ENCODE peak calls at places on chromosomes 4 and X, in ten cellular contexts. A, H, G, S, Y, V, O, F, Z and M are unnamed samples.

GRCh38 chrX:66622209-66622608 is 16.7 kb downstream of the EDA2R start:
- DNase-seq in A (no peak), H (no peak), G (no peak), S (no peak), Y (no peak), V (no peak), O (no peak), F (no peak), Z (no peak), M (no peak)

GRCh38 chr4:76698141-76698540 is 199.8 kb downstream of the SOWAHB start:
- DNase-seq in A (no peak), H (no peak), G (no peak), S (no peak), Y (no peak), V (no peak), O (no peak), F (no peak), Z (no peak), M (no peak)

GRCh38 chr4:146834263-146835034 is 111.2 kb downstream of the TTC29 start:
- DNase-seq in A (no peak), H (no peak), G (no peak), S (no peak), Y (no peak), V (peak), O (no peak), F (no peak), Z (no peak), M (no peak)

GRCh38 chr4:150130953-150131352 is 52.7 kb downstream of the DCLK2 start:
- DNase-seq in A (peak), H (no peak), G (no peak), S (peak), Y (no peak), V (no peak), O (no peak), F (no peak), Z (no peak), M (no peak)

GRCh38 chr4:6906046-6906445 is 3.6 kb upstream of the TBC1D14 start:
- DNase-seq in A (no peak), H (no peak), G (no peak), S (peak), Y (peak), V (no peak), O (no peak), F (no peak), Z (no peak), M (no peak)

GRCh38 chr4:172256820-172257219 is 443.6 kb downstream of the GALNTL6 start:
- DNase-seq in A (no peak), H (no peak), G (no peak), S (no peak), Y (no peak), V (no peak), O (no peak), F (no peak), Z (no peak), M (no peak)

GRCh38 chr4:38674206-38675144 is 10.5 kb downstream of the KLF3 start:
- DNase-seq in A (no peak), H (peak), G (peak), S (no peak), Y (no peak), V (peak), O (no peak), F (no peak), Z (no peak), M (no peak)

GRCh38 chr4:97370581-97370980 is 772.7 kb downstream of the STPG2 start:
- DNase-seq in A (no peak), H (no peak), G (no peak), S (no peak), Y (no peak), V (no peak), O (no peak), F (no peak), Z (no peak), M (no peak)

GRCh38 chr4:174228988-174229387 is 54.5 kb downstream of the FBXO8 start:
- DNase-seq in A (no peak), H (no peak), G (no peak), S (no peak), Y (no peak), V (no peak), O (no peak), F (no peak), Z (no peak), M (no peak)

GRCh38 chrX:46180258-46180687 is 364.9 kb downstream of the ZNF674 start:
- DNase-seq in A (no peak), H (peak), G (peak), S (no peak), Y (no peak), V (no peak), O (peak), F (no peak), Z (no peak), M (no peak)

GRCh38 chrX:53479295-53479694 is 45.1 kb upstream of the HSD17B10 start:
- DNase-seq in A (no peak), H (peak), G (peak), S (no peak), Y (no peak), V (no peak), O (no peak), F (no peak), Z (no peak), M (no peak)

GRCh38 chr4:165325732-165326512 is 1.5 kb upstream of the MSMO1 start:
- DNase-seq in A (no peak), H (peak), G (peak), S (no peak), Y (no peak), V (no peak), O (no peak), F (peak), Z (peak), M (no peak)

GRCh38 chr4:180909279-180909678 is 1333.9 kb upstream of the TENM3 start:
- DNase-seq in A (no peak), H (no peak), G (peak), S (no peak), Y (no peak), V (no peak), O (no peak), F (peak), Z (no peak), M (no peak)

GRCh38 chrX:7889138-7889537 is 38.1 kb downstream of the PNPLA4 start:
- DNase-seq in A (no peak), H (no peak), G (no peak), S (no peak), Y (no peak), V (no peak), O (no peak), F (no peak), Z (no peak), M (no peak)

GRCh38 chrX:118423558-118423957 is 72.1 kb upstream of the DOCK11 start:
- DNase-seq in A (no peak), H (no peak), G (no peak), S (no peak), Y (no peak), V (no peak), O (peak), F (no peak), Z (no peak), M (no peak)

GRCh38 chrX:112818114-112819012 is 22.3 kb downstream of the AMOT start:
- DNase-seq in A (no peak), H (no peak), G (no peak), S (no peak), Y (no peak), V (no peak), O (no peak), F (no peak), Z (no peak), M (no peak)

GRCh38 chrX:72208126-72208525 is 26.6 kb downstream of the PIN4 start:
- DNase-seq in A (no peak), H (no peak), G (no peak), S (no peak), Y (no peak), V (no peak), O (no peak), F (no peak), Z (no peak), M (no peak)

GRCh38 chr4:48127882-48128394 is 6.1 kb downstream of the TXK start:
- DNase-seq in A (peak), H (peak), G (peak), S (no peak), Y (peak), V (peak), O (peak), F (peak), Z (no peak), M (no peak)

GRCh38 chr4:145557720-145558119 is 61.5 kb upstream of the MMAA start:
- DNase-seq in A (peak), H (peak), G (peak), S (peak), Y (peak), V (peak), O (peak), F (peak), Z (no peak), M (no peak)

GRCh38 chr4:154534296-154534695 is 15.9 kb downstream of the PLRG1 start:
- DNase-seq in A (no peak), H (no peak), G (no peak), S (no peak), Y (no peak), V (no peak), O (no peak), F (no peak), Z (no peak), M (no peak)

GRCh38 chr4:143404555-143404954 is 67.9 kb downstream of the GAB1 start:
- DNase-seq in A (no peak), H (no peak), G (no peak), S (no peak), Y (no peak), V (no peak), O (peak), F (no peak), Z (no peak), M (no peak)

GRCh38 chr4:109729155-109729562 is 711 bp downstream of the PLA2G12A start:
- DNase-seq in A (no peak), H (peak), G (peak), S (no peak), Y (no peak), V (no peak), O (no peak), F (no peak), Z (no peak), M (no peak)

DNA sequence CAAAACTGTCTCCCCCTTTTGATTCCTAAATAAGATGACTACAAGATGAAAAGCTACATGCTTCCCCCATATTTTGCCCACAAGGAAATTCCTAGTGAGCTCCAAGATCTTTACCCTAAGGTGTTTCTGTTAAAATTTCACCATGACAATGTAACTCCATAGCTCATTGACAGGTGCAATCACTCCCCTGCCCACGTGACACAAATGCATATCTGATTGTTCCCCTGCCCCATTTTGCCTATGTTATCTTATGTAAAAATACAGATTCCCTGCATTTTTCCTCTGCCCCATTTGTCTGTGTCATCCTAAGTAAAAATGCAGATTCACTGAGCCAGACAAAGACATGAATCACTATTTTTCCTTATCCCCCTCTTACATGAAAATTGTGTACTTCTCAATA is 66.7 kb downstream of the GPRASP3 start:
- DNase-seq in A (no peak), H (no peak), G (no peak), S (no peak), Y (no peak), V (no peak), O (no peak), F (no peak), Z (no peak), M (no peak)
- TF ChIP-seq EP300 in A (no peak), H (no peak), G (no peak), S (no peak), Y (no peak), V (no peak), O (no peak), F (no peak), Z (no peak), M (no peak)

GRCh38 chr4:58435871-58436270 is 1325.7 kb upstream of the IGFBP7 start:
- DNase-seq in A (no peak), H (no peak), G (no peak), S (no peak), Y (no peak), V (no peak), O (no peak), F (no peak), Z (no peak), M (no peak)
- TF ChIP-seq EP300 in A (no peak), H (no peak), G (no peak), S (no peak), Y (no peak), V (no peak), O (no peak), F (no peak), Z (no peak), M (no peak)

GRCh38 chr4:2220016-2220620 is 21.8 kb downstream of the HAUS3 start:
- DNase-seq in A (peak), H (peak), G (peak), S (peak), Y (peak), V (peak), O (peak), F (peak), Z (peak), M (peak)
- TF ChIP-seq EP300 in A (no peak), H (no peak), G (no peak), S (no peak), Y (no peak), V (no peak), O (no peak), F (no peak), Z (no peak), M (no peak)

DNA sequence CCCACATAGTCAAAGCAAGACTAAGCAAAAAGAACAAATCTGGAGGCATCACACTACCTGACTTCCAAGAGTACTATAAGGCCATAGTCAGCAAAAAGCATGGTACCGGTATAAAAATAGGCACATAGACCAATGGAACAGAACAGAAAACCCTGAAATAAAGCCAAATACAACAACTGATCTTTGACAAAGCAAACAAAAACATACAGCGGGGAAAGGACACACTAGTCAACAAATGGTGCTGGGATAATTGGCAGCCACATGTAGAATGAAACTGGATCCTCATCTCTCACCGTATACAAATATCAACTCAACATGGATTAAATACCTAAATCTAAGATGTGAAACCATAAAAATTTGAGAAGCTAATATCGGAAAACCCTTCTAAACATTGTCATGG is 819.3 kb upstream of the FRG1 start:
- DNase-seq in A (no peak), H (no peak), G (no peak), S (no peak), Y (no peak), V (no peak), O (no peak), F (no peak), Z (no peak), M (no peak)
- TF ChIP-seq EP300 in A (no peak), H (no peak), G (no peak), S (no peak), Y (no peak), V (no peak), O (no peak), F (no peak), Z (no peak), M (no peak)

GRCh38 chr4:134200811-134201215 is 776 bp downstream of the PABPC4L start:
- DNase-seq in A (no peak), H (peak), G (no peak), S (peak), Y (no peak), V (no peak), O (no peak), F (no peak), Z (peak), M (peak)

GRCh38 chr4:134202136-134202535 is 547 bp upstream of the PABPC4L start:
- DNase-seq in A (no peak), H (no peak), G (no peak), S (no peak), Y (no peak), V (no peak), O (no peak), F (no peak), Z (no peak), M (no peak)

GRCh38 chr4:134202557-134202956 is 968 bp upstream of the PABPC4L start:
- DNase-seq in A (no peak), H (no peak), G (no peak), S (no peak), Y (no peak), V (no peak), O (no peak), F (no peak), Z (peak), M (no peak)

GRCh38 chr4:134201216-134202098 is at the start of gene PABPC4L:
- DNase-seq in A (peak), H (peak), G (peak), S (peak), Y (no peak), V (no peak), O (no peak), F (peak), Z (peak), M (peak)
- TF ChIP-seq EP300 in A (no peak), H (no peak), G (no peak), S (no peak), Y (no peak), V (no peak), O (no peak), F (no peak), Z (no peak), M (no peak)

GRCh38 chr4:148563684-148564083 is 121.5 kb upstream of the NR3C2 start:
- DNase-seq in A (no peak), H (no peak), G (no peak), S (no peak), Y (no peak), V (no peak), O (no peak), F (no peak), Z (no peak), M (no peak)
- TF ChIP-seq EP300 in A (no peak), H (no peak), G (no peak), S (no peak), Y (no peak), V (no peak), O (no peak), F (no peak), Z (no peak), M (no peak)

GRCh38 chrX:154727418-154728323 is 23.2 kb downstream of the GAB3 start:
- DNase-seq in A (peak), H (no peak), G (no peak), S (peak), Y (no peak), V (no peak), O (no peak), F (no peak), Z (peak), M (no peak)
- TF ChIP-seq EP300 in A (no peak), H (no peak), G (no peak), S (peak), Y (no peak), V (no peak), O (no peak), F (no peak), Z (no peak), M (no peak)

GRCh38 chr4:157076578-157076947 is 613 bp downstream of the GLRB start:
- DNase-seq in A (no peak), H (no peak), G (no peak), S (peak), Y (no peak), V (peak), O (no peak), F (peak), Z (no peak), M (no peak)

GRCh38 chr4:157079441-157079840 is 3.5 kb downstream of the GLRB start:
- DNase-seq in A (no peak), H (no peak), G (no peak), S (no peak), Y (no peak), V (peak), O (no peak), F (no peak), Z (no peak), M (no peak)

GRCh38 chr4:157075811-157076577 is at the start of gene GLRB:
- DNase-seq in A (no peak), H (no peak), G (peak), S (peak), Y (no peak), V (peak), O (no peak), F (peak), Z (no peak), M (no peak)

GRCh38 chr4:157072002-157072401 is 3.9 kb upstream of the GLRB start:
- DNase-seq in A (no peak), H (no peak), G (no peak), S (no peak), Y (no peak), V (no peak), O (no peak), F (no peak), Z (no peak), M (no peak)

DNA sequence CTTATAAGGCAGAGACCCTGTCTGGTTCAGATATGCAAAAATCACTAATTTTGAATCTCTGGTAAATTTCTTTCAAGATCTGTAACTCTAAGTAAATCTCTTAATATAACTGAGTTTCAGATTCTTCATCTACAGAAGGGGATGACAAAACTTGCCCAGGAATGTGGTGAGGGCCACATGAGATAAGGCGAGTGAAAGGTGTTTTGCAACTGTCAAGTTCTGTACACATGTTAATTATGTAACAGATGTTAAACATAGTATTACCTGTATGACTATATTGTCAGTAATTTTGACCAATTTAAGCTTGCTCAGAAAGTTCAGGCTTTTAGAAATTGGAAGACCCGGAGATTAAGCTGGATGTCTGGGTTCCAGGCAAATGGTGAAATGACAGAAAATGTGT is 549 bp upstream of the GLRB start:
- DNase-seq in A (no peak), H (no peak), G (no peak), S (no peak), Y (no peak), V (no peak), O (no peak), F (no peak), Z (no peak), M (no peak)
- TF ChIP-seq EP300 in A (no peak), H (no peak), G (no peak), S (no peak), Y (no peak), V (no peak), O (no peak), F (no peak), Z (no peak), M (no peak)

GRCh38 chr4:3219761-3220481 is 29.0 kb upstream of the MSANTD1 start:
- DNase-seq in A (no peak), H (no peak), G (no peak), S (no peak), Y (no peak), V (no peak), O (no peak), F (no peak), Z (peak), M (no peak)
- TF ChIP-seq EP300 in A (no peak), H (no peak), G (no peak), S (no peak), Y (no peak), V (no peak), O (no peak), F (no peak), Z (no peak), M (no peak)